ENCODE peak calls at places on chromosomes 1 and 21, in seven cellular contexts. One of them, this sample, is unnamed. For H3K36me3, the result is how much of the 10 kb centered on the place peaks cover.

GRCh38 chr1:231590453-231591198 is 36.0 kb upstream of the DISC1 start:
- DNase-seq in IMR-90: peak
- DNase-seq in heart right ventricle: peak
- DNase-seq in WERI-Rb-1: peak
- DNase-seq in brain microvascular endothelial cell: peak
- DNase-seq in left ventricle myocardium inferior: peak
- DNase-seq in pancreas: peak
- DNase-seq in this sample: peak

GRCh38 chr1:31715097-31715872 is 11.5 kb upstream of the COL16A1 start:
- DNase-seq in IMR-90: peak
- DNase-seq in heart right ventricle: peak
- DNase-seq in WERI-Rb-1: peak
- DNase-seq in brain microvascular endothelial cell: peak
- DNase-seq in left ventricle myocardium inferior: peak
- DNase-seq in pancreas: peak
- DNase-seq in this sample: peak

GRCh38 chr1:54156986-54157385 is 4.2 kb upstream of the CDCP2 start:
- DNase-seq in IMR-90: no peak
- DNase-seq in heart right ventricle: no peak
- DNase-seq in WERI-Rb-1: no peak
- DNase-seq in brain microvascular endothelial cell: no peak
- DNase-seq in left ventricle myocardium inferior: no peak
- DNase-seq in pancreas: no peak
- DNase-seq in this sample: no peak

GRCh38 chr1:150479927-150480352 is 7.3 kb upstream of the TARS2 start:
- DNase-seq in IMR-90: no peak
- DNase-seq in heart right ventricle: no peak
- DNase-seq in WERI-Rb-1: no peak
- DNase-seq in brain microvascular endothelial cell: no peak
- DNase-seq in left ventricle myocardium inferior: no peak
- DNase-seq in pancreas: no peak
- DNase-seq in this sample: no peak

GRCh38 chr1:7536891-7537591 is 234.1 kb upstream of the VAMP3 start:
- DNase-seq in IMR-90: no peak
- DNase-seq in heart right ventricle: no peak
- DNase-seq in WERI-Rb-1: no peak
- DNase-seq in brain microvascular endothelial cell: no peak
- DNase-seq in left ventricle myocardium inferior: peak
- DNase-seq in pancreas: no peak
- DNase-seq in this sample: no peak

GRCh38 chr1:209431813-209432442 is 151.6 kb upstream of the CAMK1G start:
- DNase-seq in IMR-90: no peak
- DNase-seq in heart right ventricle: no peak
- DNase-seq in WERI-Rb-1: no peak
- DNase-seq in brain microvascular endothelial cell: no peak
- DNase-seq in left ventricle myocardium inferior: no peak
- DNase-seq in pancreas: no peak
- DNase-seq in this sample: no peak

GRCh38 chr1:71298633-71299032 is 217.8 kb upstream of the ZRANB2 start:
- DNase-seq in IMR-90: no peak
- DNase-seq in heart right ventricle: no peak
- DNase-seq in WERI-Rb-1: no peak
- DNase-seq in brain microvascular endothelial cell: no peak
- DNase-seq in left ventricle myocardium inferior: no peak
- DNase-seq in pancreas: no peak
- DNase-seq in this sample: peak

GRCh38 chr1:180881806-180882509 is 30.7 kb upstream of the KIAA1614 start:
- DNase-seq in IMR-90: peak
- DNase-seq in heart right ventricle: no peak
- DNase-seq in WERI-Rb-1: no peak
- DNase-seq in brain microvascular endothelial cell: no peak
- DNase-seq in left ventricle myocardium inferior: no peak
- DNase-seq in pancreas: no peak
- DNase-seq in this sample: peak

GRCh38 chr1:234584926-234585325 is 25.1 kb downstream of the IRF2BP2 start:
- DNase-seq in IMR-90: no peak
- DNase-seq in heart right ventricle: peak
- DNase-seq in WERI-Rb-1: no peak
- DNase-seq in brain microvascular endothelial cell: peak
- DNase-seq in left ventricle myocardium inferior: no peak
- DNase-seq in pancreas: no peak
- DNase-seq in this sample: peak

GRCh38 chr1:111779546-111779945 is 23.8 kb downstream of the DDX20 start:
- DNase-seq in IMR-90: no peak
- DNase-seq in heart right ventricle: no peak
- DNase-seq in WERI-Rb-1: no peak
- DNase-seq in brain microvascular endothelial cell: no peak
- DNase-seq in left ventricle myocardium inferior: no peak
- DNase-seq in pancreas: no peak
- DNase-seq in this sample: no peak

GRCh38 chr1:94299627-94300552 is 62.5 kb upstream of the ARHGAP29 start:
- DNase-seq in IMR-90: peak
- DNase-seq in heart right ventricle: peak
- DNase-seq in WERI-Rb-1: no peak
- DNase-seq in brain microvascular endothelial cell: peak
- DNase-seq in left ventricle myocardium inferior: no peak
- DNase-seq in pancreas: no peak
- DNase-seq in this sample: peak

GRCh38 chr1:205285391-205286101 is 36.0 kb downstream of the NUAK2 start:
- DNase-seq in IMR-90: no peak
- DNase-seq in heart right ventricle: no peak
- DNase-seq in WERI-Rb-1: no peak
- DNase-seq in brain microvascular endothelial cell: no peak
- DNase-seq in left ventricle myocardium inferior: no peak
- DNase-seq in pancreas: no peak
- DNase-seq in this sample: peak

GRCh38 chr1:14844923-14845617 is 246.6 kb downstream of the KAZN start:
- DNase-seq in IMR-90: no peak
- DNase-seq in heart right ventricle: no peak
- DNase-seq in WERI-Rb-1: no peak
- DNase-seq in brain microvascular endothelial cell: no peak
- DNase-seq in left ventricle myocardium inferior: no peak
- DNase-seq in pancreas: no peak
- DNase-seq in this sample: no peak

GRCh38 chr1:112808861-112809684 is 93.9 kb upstream of the PPM1J start:
- DNase-seq in IMR-90: peak
- DNase-seq in heart right ventricle: peak
- DNase-seq in WERI-Rb-1: peak
- DNase-seq in brain microvascular endothelial cell: peak
- DNase-seq in left ventricle myocardium inferior: peak
- DNase-seq in pancreas: peak
- DNase-seq in this sample: peak

GRCh38 chr1:47313915-47314664 is at the start of gene STIL:
- DNase-seq in IMR-90: peak
- DNase-seq in heart right ventricle: peak
- DNase-seq in WERI-Rb-1: peak
- DNase-seq in brain microvascular endothelial cell: peak
- DNase-seq in left ventricle myocardium inferior: peak
- DNase-seq in pancreas: peak
- DNase-seq in this sample: peak

GRCh38 chr1:58454807-58455206 is 91.7 kb downstream of the OMA1 start:
- DNase-seq in IMR-90: no peak
- DNase-seq in heart right ventricle: no peak
- DNase-seq in WERI-Rb-1: no peak
- DNase-seq in brain microvascular endothelial cell: no peak
- DNase-seq in left ventricle myocardium inferior: no peak
- DNase-seq in pancreas: no peak
- DNase-seq in this sample: no peak

GRCh38 chr1:101428562-101428961 is 191.7 kb downstream of the S1PR1 start:
- DNase-seq in IMR-90: no peak
- DNase-seq in heart right ventricle: no peak
- DNase-seq in WERI-Rb-1: no peak
- DNase-seq in brain microvascular endothelial cell: no peak
- DNase-seq in left ventricle myocardium inferior: no peak
- DNase-seq in pancreas: no peak
- DNase-seq in this sample: no peak

GRCh38 chr1:226985839-226986463 is 45.9 kb downstream of the COQ8A start:
- DNase-seq in IMR-90: no peak
- DNase-seq in heart right ventricle: peak
- DNase-seq in WERI-Rb-1: no peak
- DNase-seq in brain microvascular endothelial cell: no peak
- DNase-seq in left ventricle myocardium inferior: peak
- DNase-seq in pancreas: peak
- DNase-seq in this sample: no peak

GRCh38 chr1:116360435-116361173 is 12.4 kb upstream of the ATP1A1 start:
- DNase-seq in IMR-90: peak
- DNase-seq in heart right ventricle: no peak
- DNase-seq in WERI-Rb-1: no peak
- DNase-seq in brain microvascular endothelial cell: no peak
- DNase-seq in left ventricle myocardium inferior: no peak
- DNase-seq in pancreas: no peak
- DNase-seq in this sample: no peak

GRCh38 chr1:11787251-11787803 is 18.4 kb downstream of the MTHFR start:
- DNase-seq in IMR-90: peak
- DNase-seq in heart right ventricle: peak
- DNase-seq in WERI-Rb-1: no peak
- DNase-seq in brain microvascular endothelial cell: no peak
- DNase-seq in left ventricle myocardium inferior: peak
- DNase-seq in pancreas: no peak
- DNase-seq in this sample: peak

GRCh38 chr1:32447469-32448185 is 17.2 kb upstream of the ZBTB8B start:
- DNase-seq in IMR-90: peak
- DNase-seq in heart right ventricle: no peak
- DNase-seq in WERI-Rb-1: no peak
- DNase-seq in brain microvascular endothelial cell: peak
- DNase-seq in left ventricle myocardium inferior: no peak
- DNase-seq in pancreas: no peak
- DNase-seq in this sample: peak

GRCh38 chr1:56644064-56644940 is 812 bp upstream of the PRKAA2 start:
- DNase-seq in IMR-90: peak
- DNase-seq in heart right ventricle: no peak
- DNase-seq in WERI-Rb-1: no peak
- DNase-seq in brain microvascular endothelial cell: peak
- DNase-seq in left ventricle myocardium inferior: no peak
- DNase-seq in pancreas: no peak
- DNase-seq in this sample: peak

GRCh38 chr21:39079617-39080016 is 103.6 kb downstream of the PSMG1 start:
- DNase-seq in IMR-90: peak
- DNase-seq in heart right ventricle: peak
- DNase-seq in WERI-Rb-1: no peak
- DNase-seq in brain microvascular endothelial cell: peak
- DNase-seq in left ventricle myocardium inferior: peak
- DNase-seq in pancreas: peak
- DNase-seq in this sample: peak

GRCh38 chr1:94039871-94040569 is 80.9 kb downstream of the ABCA4 start:
- DNase-seq in IMR-90: no peak
- DNase-seq in heart right ventricle: no peak
- DNase-seq in WERI-Rb-1: no peak
- DNase-seq in brain microvascular endothelial cell: no peak
- DNase-seq in left ventricle myocardium inferior: peak
- DNase-seq in pancreas: no peak
- DNase-seq in this sample: no peak

GRCh38 chr1:232901255-232901654 is 49.2 kb upstream of the NTPCR start:
- DNase-seq in IMR-90: no peak
- DNase-seq in heart right ventricle: no peak
- DNase-seq in WERI-Rb-1: peak
- DNase-seq in brain microvascular endothelial cell: no peak
- DNase-seq in left ventricle myocardium inferior: no peak
- DNase-seq in pancreas: no peak
- DNase-seq in this sample: no peak

GRCh38 chr1:203177471-203178039 is 1.9 kb upstream of the MYBPH start:
- DNase-seq in IMR-90: peak
- DNase-seq in heart right ventricle: no peak
- DNase-seq in WERI-Rb-1: peak
- DNase-seq in brain microvascular endothelial cell: peak
- DNase-seq in left ventricle myocardium inferior: no peak
- DNase-seq in pancreas: no peak
- DNase-seq in this sample: no peak

GRCh38 chr1:246687002-246687401 is 37.2 kb upstream of the SCCPDH start:
- DNase-seq in IMR-90: no peak
- DNase-seq in heart right ventricle: no peak
- DNase-seq in WERI-Rb-1: peak
- DNase-seq in brain microvascular endothelial cell: no peak
- DNase-seq in left ventricle myocardium inferior: no peak
- DNase-seq in pancreas: no peak
- DNase-seq in this sample: no peak
- TF ChIP-seq CTCF in IMR-90: no peak
- TF ChIP-seq CTCF in heart right ventricle: no peak
- TF ChIP-seq CTCF in WERI-Rb-1: peak
- TF ChIP-seq CTCF in brain microvascular endothelial cell: peak
- TF ChIP-seq CTCF in left ventricle myocardium inferior: no peak
- TF ChIP-seq CTCF in pancreas: no peak
- TF ChIP-seq CTCF in this sample: no peak

GRCh38 chr1:29217633-29218032 is 13.1 kb downstream of the MECR start:
- DNase-seq in IMR-90: no peak
- DNase-seq in heart right ventricle: no peak
- DNase-seq in WERI-Rb-1: no peak
- DNase-seq in brain microvascular endothelial cell: no peak
- DNase-seq in left ventricle myocardium inferior: no peak
- DNase-seq in pancreas: no peak
- DNase-seq in this sample: no peak
- H3K36me3 ChIP-seq in IMR-90: under half
- H3K36me3 ChIP-seq in heart right ventricle: under half
- H3K36me3 ChIP-seq in WERI-Rb-1: under half
- H3K36me3 ChIP-seq in brain microvascular endothelial cell: under half
- H3K36me3 ChIP-seq in left ventricle myocardium inferior: under half
- H3K36me3 ChIP-seq in pancreas: under half
- H3K36me3 ChIP-seq in this sample: under half

GRCh38 chr1:225488671-225489070 is 60.8 kb upstream of the LBR start:
- DNase-seq in IMR-90: no peak
- DNase-seq in heart right ventricle: no peak
- DNase-seq in WERI-Rb-1: no peak
- DNase-seq in brain microvascular endothelial cell: no peak
- DNase-seq in left ventricle myocardium inferior: no peak
- DNase-seq in pancreas: no peak
- DNase-seq in this sample: no peak

GRCh38 chr1:225485991-225486530 is 58.2 kb upstream of the LBR start:
- DNase-seq in IMR-90: no peak
- DNase-seq in heart right ventricle: no peak
- DNase-seq in WERI-Rb-1: no peak
- DNase-seq in brain microvascular endothelial cell: no peak
- DNase-seq in left ventricle myocardium inferior: no peak
- DNase-seq in pancreas: no peak
- DNase-seq in this sample: no peak

GRCh38 chr1:225483818-225484656 is 56.2 kb upstream of the LBR start:
- DNase-seq in IMR-90: no peak
- DNase-seq in heart right ventricle: no peak
- DNase-seq in WERI-Rb-1: no peak
- DNase-seq in brain microvascular endothelial cell: no peak
- DNase-seq in left ventricle myocardium inferior: no peak
- DNase-seq in pancreas: no peak
- DNase-seq in this sample: no peak

GRCh38 chr1:225484657-225485606 is 57.1 kb upstream of the LBR start:
- DNase-seq in IMR-90: no peak
- DNase-seq in heart right ventricle: no peak
- DNase-seq in WERI-Rb-1: no peak
- DNase-seq in brain microvascular endothelial cell: no peak
- DNase-seq in left ventricle myocardium inferior: no peak
- DNase-seq in pancreas: no peak
- DNase-seq in this sample: no peak

GRCh38 chr1:225486856-225487255 is 59.0 kb upstream of the LBR start:
- DNase-seq in IMR-90: no peak
- DNase-seq in heart right ventricle: no peak
- DNase-seq in WERI-Rb-1: no peak
- DNase-seq in brain microvascular endothelial cell: no peak
- DNase-seq in left ventricle myocardium inferior: no peak
- DNase-seq in pancreas: no peak
- DNase-seq in this sample: no peak
- TF ChIP-seq CTCF in IMR-90: no peak
- TF ChIP-seq CTCF in heart right ventricle: no peak
- TF ChIP-seq CTCF in WERI-Rb-1: no peak
- TF ChIP-seq CTCF in brain microvascular endothelial cell: no peak
- TF ChIP-seq CTCF in left ventricle myocardium inferior: no peak
- TF ChIP-seq CTCF in pancreas: no peak
- TF ChIP-seq CTCF in this sample: no peak

GRCh38 chr1:9731561-9731960 is 80.0 kb downstream of the PIK3CD start:
- DNase-seq in IMR-90: no peak
- DNase-seq in heart right ventricle: no peak
- DNase-seq in WERI-Rb-1: no peak
- DNase-seq in brain microvascular endothelial cell: no peak
- DNase-seq in left ventricle myocardium inferior: no peak
- DNase-seq in pancreas: no peak
- DNase-seq in this sample: no peak
- H3K36me3 ChIP-seq in IMR-90: half or more
- H3K36me3 ChIP-seq in heart right ventricle: half or more
- H3K36me3 ChIP-seq in WERI-Rb-1: half or more
- H3K36me3 ChIP-seq in brain microvascular endothelial cell: half or more
- H3K36me3 ChIP-seq in left ventricle myocardium inferior: half or more
- H3K36me3 ChIP-seq in pancreas: half or more
- H3K36me3 ChIP-seq in this sample: half or more

This sample was measured in cardiac muscle cell.